ENCODE peak calls at places on chromosome 10, in five cellular contexts. One of them, this sample, is unnamed.

GRCh38 chr10:75283150-75284096 is 47.7 kb upstream of the COMTD1 start:
- DNase-seq in progenitor cell of endocrine pancreas: no peak
- DNase-seq in CD8-positive, alpha-beta T cell: no peak
- DNase-seq in dorsolateral prefrontal cortex: no peak
- DNase-seq in endothelial cell: no peak
- DNase-seq in this sample: no peak

GRCh38 chr10:80281784-80282505 is 7.5 kb downstream of the MAT1A start:
- DNase-seq in progenitor cell of endocrine pancreas: no peak
- DNase-seq in CD8-positive, alpha-beta T cell: no peak
- DNase-seq in dorsolateral prefrontal cortex: no peak
- DNase-seq in endothelial cell: no peak
- DNase-seq in this sample: no peak

GRCh38 chr10:28952523-28952922 is 275.2 kb downstream of the BAMBI start:
- DNase-seq in progenitor cell of endocrine pancreas: no peak
- DNase-seq in CD8-positive, alpha-beta T cell: no peak
- DNase-seq in dorsolateral prefrontal cortex: no peak
- DNase-seq in endothelial cell: no peak
- DNase-seq in this sample: no peak

GRCh38 chr10:129168660-129169059 is 298.4 kb upstream of the MGMT start:
- DNase-seq in progenitor cell of endocrine pancreas: no peak
- DNase-seq in CD8-positive, alpha-beta T cell: no peak
- DNase-seq in dorsolateral prefrontal cortex: no peak
- DNase-seq in endothelial cell: no peak
- DNase-seq in this sample: no peak

GRCh38 chr10:17290226-17290625 is 62.2 kb downstream of the VIM start:
- DNase-seq in progenitor cell of endocrine pancreas: no peak
- DNase-seq in CD8-positive, alpha-beta T cell: no peak
- DNase-seq in dorsolateral prefrontal cortex: no peak
- DNase-seq in endothelial cell: no peak
- DNase-seq in this sample: no peak

GRCh38 chr10:18238875-18239485 is 98.8 kb downstream of the CACNB2 start:
- DNase-seq in progenitor cell of endocrine pancreas: no peak
- DNase-seq in CD8-positive, alpha-beta T cell: no peak
- DNase-seq in dorsolateral prefrontal cortex: no peak
- DNase-seq in endothelial cell: no peak
- DNase-seq in this sample: no peak

GRCh38 chr10:21261705-21262285 is 263.7 kb downstream of the SKIDA1 start:
- DNase-seq in progenitor cell of endocrine pancreas: no peak
- DNase-seq in CD8-positive, alpha-beta T cell: no peak
- DNase-seq in dorsolateral prefrontal cortex: no peak
- DNase-seq in endothelial cell: no peak
- DNase-seq in this sample: peak

GRCh38 chr10:35328404-35329037 is 7.8 kb upstream of the CCNY start:
- DNase-seq in progenitor cell of endocrine pancreas: no peak
- DNase-seq in CD8-positive, alpha-beta T cell: no peak
- DNase-seq in dorsolateral prefrontal cortex: no peak
- DNase-seq in endothelial cell: no peak
- DNase-seq in this sample: no peak

GRCh38 chr10:21363087-21363752 is 162.3 kb downstream of the SKIDA1 start:
- DNase-seq in progenitor cell of endocrine pancreas: no peak
- DNase-seq in CD8-positive, alpha-beta T cell: no peak
- DNase-seq in dorsolateral prefrontal cortex: no peak
- DNase-seq in endothelial cell: no peak
- DNase-seq in this sample: no peak

GRCh38 chr10:132167976-132168375 is 18.8 kb upstream of the DPYSL4 start:
- DNase-seq in progenitor cell of endocrine pancreas: no peak
- DNase-seq in CD8-positive, alpha-beta T cell: no peak
- DNase-seq in dorsolateral prefrontal cortex: no peak
- DNase-seq in endothelial cell: no peak
- DNase-seq in this sample: no peak

GRCh38 chr10:17444062-17444714 is 10.2 kb downstream of the ST8SIA6 start:
- DNase-seq in progenitor cell of endocrine pancreas: no peak
- DNase-seq in CD8-positive, alpha-beta T cell: no peak
- DNase-seq in dorsolateral prefrontal cortex: no peak
- DNase-seq in endothelial cell: no peak
- DNase-seq in this sample: no peak

GRCh38 chr10:70954777-70955176 is 66.4 kb upstream of the PCBD1 start:
- DNase-seq in progenitor cell of endocrine pancreas: no peak
- DNase-seq in CD8-positive, alpha-beta T cell: no peak
- DNase-seq in dorsolateral prefrontal cortex: no peak
- DNase-seq in endothelial cell: no peak
- DNase-seq in this sample: no peak

GRCh38 chr10:70958396-70958795 is 70.0 kb upstream of the PCBD1 start:
- DNase-seq in progenitor cell of endocrine pancreas: no peak
- DNase-seq in CD8-positive, alpha-beta T cell: no peak
- DNase-seq in dorsolateral prefrontal cortex: no peak
- DNase-seq in endothelial cell: no peak
- DNase-seq in this sample: no peak

GRCh38 chr10:70954373-70954772 is 66.0 kb upstream of the PCBD1 start:
- DNase-seq in progenitor cell of endocrine pancreas: no peak
- DNase-seq in CD8-positive, alpha-beta T cell: no peak
- DNase-seq in dorsolateral prefrontal cortex: no peak
- DNase-seq in endothelial cell: no peak
- DNase-seq in this sample: no peak

GRCh38 chr10:70952921-70953320 is 64.6 kb upstream of the PCBD1 start:
- DNase-seq in progenitor cell of endocrine pancreas: no peak
- DNase-seq in CD8-positive, alpha-beta T cell: no peak
- DNase-seq in dorsolateral prefrontal cortex: no peak
- DNase-seq in endothelial cell: no peak
- DNase-seq in this sample: no peak

DNA sequence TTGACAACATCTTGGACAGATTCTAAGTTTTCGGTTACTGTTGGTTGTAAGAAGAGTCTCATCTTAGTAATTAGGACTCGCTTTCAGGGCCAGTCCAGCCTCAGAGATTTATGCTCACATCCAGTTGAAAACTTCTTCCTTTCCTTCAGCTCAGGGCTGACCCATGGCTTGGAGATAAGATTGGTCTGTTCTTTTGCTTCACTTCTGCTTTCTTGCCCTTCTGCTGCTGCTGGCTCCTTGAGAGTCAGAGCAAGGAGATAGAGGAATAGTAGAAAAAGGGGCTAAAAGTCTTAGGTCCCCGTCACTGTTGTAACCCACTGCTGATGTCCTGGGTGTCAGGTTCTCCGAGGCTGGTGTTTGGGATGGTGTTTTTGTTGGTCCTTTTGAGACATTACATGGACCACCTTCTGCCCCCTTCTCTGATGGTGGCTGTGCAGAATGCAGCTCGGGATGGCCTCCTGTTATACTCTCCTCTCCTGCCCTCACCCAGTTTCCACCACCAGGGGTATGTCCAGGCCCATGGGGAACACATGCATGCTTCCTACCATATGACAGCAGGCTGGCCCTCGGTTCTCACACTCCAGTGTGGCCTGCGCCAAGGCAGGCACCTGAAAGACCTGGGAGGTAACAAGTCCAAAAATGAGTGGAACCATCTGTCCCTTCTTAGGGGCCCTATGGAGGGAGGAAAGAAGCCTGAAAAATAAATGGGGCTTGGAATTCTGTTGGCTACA is 67.8 kb upstream of the PCBD1 start:
- DNase-seq in progenitor cell of endocrine pancreas: no peak
- DNase-seq in CD8-positive, alpha-beta T cell: no peak
- DNase-seq in dorsolateral prefrontal cortex: no peak
- DNase-seq in endothelial cell: peak
- DNase-seq in this sample: no peak
- TF ChIP-seq CTCF in progenitor cell of endocrine pancreas: no peak
- TF ChIP-seq CTCF in CD8-positive, alpha-beta T cell: no peak
- TF ChIP-seq CTCF in dorsolateral prefrontal cortex: no peak
- TF ChIP-seq CTCF in endothelial cell: peak
- TF ChIP-seq CTCF in this sample: no peak

GRCh38 chr10:14558025-14558424 is 216.7 kb downstream of the FAM107B start:
- DNase-seq in progenitor cell of endocrine pancreas: no peak
- DNase-seq in CD8-positive, alpha-beta T cell: no peak
- DNase-seq in dorsolateral prefrontal cortex: no peak
- DNase-seq in endothelial cell: no peak
- DNase-seq in this sample: no peak

GRCh38 chr10:14557573-14557972 is 217.1 kb downstream of the FAM107B start:
- DNase-seq in progenitor cell of endocrine pancreas: no peak
- DNase-seq in CD8-positive, alpha-beta T cell: no peak
- DNase-seq in dorsolateral prefrontal cortex: no peak
- DNase-seq in endothelial cell: no peak
- DNase-seq in this sample: no peak

GRCh38 chr10:14554843-14555205 is 219.9 kb downstream of the FAM107B start:
- DNase-seq in progenitor cell of endocrine pancreas: no peak
- DNase-seq in CD8-positive, alpha-beta T cell: no peak
- DNase-seq in dorsolateral prefrontal cortex: no peak
- DNase-seq in endothelial cell: no peak
- DNase-seq in this sample: no peak

GRCh38 chr10:14555806-14556205 is 218.9 kb downstream of the FAM107B start:
- DNase-seq in progenitor cell of endocrine pancreas: no peak
- DNase-seq in CD8-positive, alpha-beta T cell: no peak
- DNase-seq in dorsolateral prefrontal cortex: no peak
- DNase-seq in endothelial cell: no peak
- DNase-seq in this sample: no peak

DNA sequence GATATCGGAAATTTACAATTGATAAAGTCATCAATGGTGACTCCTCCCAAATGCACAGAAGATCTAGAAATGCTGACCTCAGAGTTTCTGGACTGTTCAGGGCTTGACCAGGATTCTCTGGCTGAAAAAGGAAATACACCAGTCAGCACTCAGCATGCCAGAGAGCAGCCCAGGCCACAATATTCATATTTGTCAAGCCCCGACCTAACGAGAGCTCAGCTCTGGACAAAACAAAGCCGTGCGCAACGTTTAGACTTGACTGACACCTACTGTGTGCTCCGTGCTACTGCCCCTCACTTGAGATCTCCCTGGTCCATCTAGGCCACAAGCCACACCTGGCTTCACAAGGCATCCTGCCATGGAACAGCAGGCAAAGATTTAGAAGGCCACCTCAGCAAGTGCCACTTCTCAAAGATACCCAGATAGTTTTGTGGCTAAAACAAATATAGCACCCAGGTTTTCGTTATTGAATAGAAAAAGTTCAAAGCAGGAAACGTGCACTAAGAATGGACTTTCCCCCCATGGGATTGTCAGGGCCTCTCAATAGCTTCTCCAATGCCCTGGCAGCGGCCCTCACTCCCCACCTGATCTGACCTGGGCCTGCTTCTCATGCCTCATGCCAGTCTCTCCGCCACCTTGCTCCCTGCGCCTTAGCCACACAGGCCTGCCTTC is 218.3 kb downstream of the FAM107B start:
- DNase-seq in progenitor cell of endocrine pancreas: no peak
- DNase-seq in CD8-positive, alpha-beta T cell: no peak
- DNase-seq in dorsolateral prefrontal cortex: no peak
- DNase-seq in endothelial cell: no peak
- DNase-seq in this sample: no peak
- TF ChIP-seq CTCF in progenitor cell of endocrine pancreas: peak
- TF ChIP-seq CTCF in CD8-positive, alpha-beta T cell: no peak
- TF ChIP-seq CTCF in dorsolateral prefrontal cortex: peak
- TF ChIP-seq CTCF in endothelial cell: no peak
- TF ChIP-seq CTCF in this sample: peak

DNA sequence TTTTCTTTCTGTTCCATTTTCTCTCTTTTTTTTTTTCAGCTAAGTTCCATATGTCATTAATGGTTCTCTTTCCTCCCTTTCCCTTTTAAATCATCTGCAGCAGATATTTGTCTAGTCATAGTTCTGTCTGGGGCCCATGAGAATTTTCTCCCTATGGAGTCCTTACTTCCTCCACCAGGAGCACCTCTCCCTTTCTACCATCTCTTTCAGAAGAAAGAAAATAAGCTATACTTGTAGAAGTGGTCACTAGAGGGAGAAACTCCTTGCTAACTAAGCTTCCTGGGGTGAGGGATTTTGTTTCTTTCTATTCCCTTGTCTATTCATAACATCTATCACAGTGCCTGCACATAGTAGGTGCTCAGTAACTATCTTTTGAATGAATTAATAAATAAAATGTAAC is 230.2 kb upstream of the HPS1 start:
- DNase-seq in progenitor cell of endocrine pancreas: no peak
- DNase-seq in CD8-positive, alpha-beta T cell: no peak
- DNase-seq in dorsolateral prefrontal cortex: no peak
- DNase-seq in endothelial cell: no peak
- DNase-seq in this sample: no peak
- TF ChIP-seq CTCF in progenitor cell of endocrine pancreas: peak
- TF ChIP-seq CTCF in CD8-positive, alpha-beta T cell: no peak
- TF ChIP-seq CTCF in dorsolateral prefrontal cortex: no peak
- TF ChIP-seq CTCF in endothelial cell: peak
- TF ChIP-seq CTCF in this sample: no peak

DNA sequence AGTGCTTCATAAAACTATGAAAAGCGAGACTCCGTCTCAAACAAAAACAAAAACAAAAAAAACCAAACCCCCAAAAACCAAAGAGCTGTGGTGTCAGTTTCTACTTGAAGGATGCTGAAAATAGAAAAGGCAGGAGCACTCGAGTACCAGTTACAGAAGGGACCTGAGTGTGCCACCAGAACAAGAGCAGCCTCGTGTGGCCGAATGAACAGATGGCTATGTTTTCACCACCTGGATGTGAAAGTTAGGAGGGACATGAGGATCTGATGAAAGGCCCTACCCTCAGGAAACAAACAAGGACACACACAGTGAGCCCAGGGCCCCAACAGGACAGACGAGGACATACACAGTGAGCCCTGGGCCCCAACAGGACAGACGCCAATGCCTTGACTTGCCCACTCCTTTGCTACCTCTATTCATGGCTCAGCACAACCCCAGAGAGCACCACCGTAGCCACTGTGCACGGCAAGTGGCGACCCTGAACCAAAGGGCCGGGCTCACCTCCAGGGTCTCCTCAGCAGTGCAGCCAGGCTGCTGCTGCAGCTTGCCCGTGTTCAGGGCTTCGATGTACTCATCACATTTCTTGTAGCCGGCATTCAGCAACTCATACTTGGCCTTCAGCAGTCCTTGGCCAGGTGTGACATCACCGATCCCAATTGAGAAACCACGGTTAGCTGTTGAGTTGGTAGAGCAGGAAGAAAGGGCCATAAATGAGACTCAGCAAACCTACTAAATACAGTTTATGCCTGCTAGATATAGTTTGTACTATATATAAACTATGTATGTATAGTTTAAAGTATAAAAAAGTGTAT is 24.9 kb downstream of the POLR3A start:
- DNase-seq in progenitor cell of endocrine pancreas: no peak
- DNase-seq in CD8-positive, alpha-beta T cell: no peak
- DNase-seq in dorsolateral prefrontal cortex: peak
- DNase-seq in endothelial cell: no peak
- DNase-seq in this sample: no peak
- TF ChIP-seq CTCF in progenitor cell of endocrine pancreas: no peak
- TF ChIP-seq CTCF in CD8-positive, alpha-beta T cell: no peak
- TF ChIP-seq CTCF in dorsolateral prefrontal cortex: no peak
- TF ChIP-seq CTCF in endothelial cell: no peak
- TF ChIP-seq CTCF in this sample: no peak

DNA sequence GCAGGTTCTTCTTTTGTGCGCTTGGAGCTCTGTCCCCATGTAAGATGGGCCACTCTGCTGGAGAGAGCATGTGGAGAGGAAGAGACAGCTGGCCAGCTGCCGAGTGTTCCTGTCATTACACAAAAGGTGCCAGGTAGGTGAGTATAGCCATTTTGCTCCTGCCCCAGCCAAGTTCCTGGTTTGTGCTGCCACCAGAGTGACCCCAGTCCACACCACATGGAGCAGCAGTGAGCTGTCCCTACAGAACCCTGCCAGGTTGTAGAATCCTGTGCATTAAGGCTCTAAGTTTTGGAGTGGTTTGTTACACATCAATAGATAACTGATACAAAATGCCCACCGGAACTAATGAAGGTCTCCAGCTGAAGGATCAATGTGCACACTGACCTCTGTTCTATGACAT is 84.6 kb upstream of the GHITM start:
- DNase-seq in progenitor cell of endocrine pancreas: no peak
- DNase-seq in CD8-positive, alpha-beta T cell: no peak
- DNase-seq in dorsolateral prefrontal cortex: no peak
- DNase-seq in endothelial cell: no peak
- DNase-seq in this sample: no peak
- TF ChIP-seq CTCF in progenitor cell of endocrine pancreas: no peak
- TF ChIP-seq CTCF in CD8-positive, alpha-beta T cell: no peak
- TF ChIP-seq CTCF in dorsolateral prefrontal cortex: no peak
- TF ChIP-seq CTCF in endothelial cell: no peak
- TF ChIP-seq CTCF in this sample: no peak

This sample was measured in neural crest cell.